ENCODE peak calls at places on chromosomes 13 and 19, in four cellular contexts. One of them, this sample, is unnamed.

GRCh38 chr19:6766357-6767080 is 716 bp downstream of the SH2D3A start:
- DNase-seq in adrenal gland: no peak
- DNase-seq in psoas muscle: no peak
- DNase-seq in CD4-positive, alpha-beta memory T cell: no peak
- DNase-seq in this sample: no peak

GRCh38 chr13:26855071-26855470 is 94.5 kb upstream of the GPR12 start:
- DNase-seq in CD4-positive, alpha-beta memory T cell: no peak
- DNase-seq in psoas muscle: no peak
- DNase-seq in adrenal gland: no peak
- DNase-seq in this sample: no peak

GRCh38 chr19:53076984-53077383 is 26.2 kb downstream of the ZNF160 start:
- DNase-seq in CD4-positive, alpha-beta memory T cell: no peak
- DNase-seq in psoas muscle: peak; percentile 33
- DNase-seq in adrenal gland: peak; percentile 87
- DNase-seq in this sample: no peak

GRCh38 chr19:51467864-51468544 is 9.8 kb upstream of the SIGLEC8 start:
- DNase-seq in adrenal gland: no peak
- DNase-seq in CD4-positive, alpha-beta memory T cell: no peak
- DNase-seq in psoas muscle: no peak
- DNase-seq in this sample: no peak

GRCh38 chr19:2333027-2333806 is 4.7 kb downstream of the SPPL2B start:
- DNase-seq in CD4-positive, alpha-beta memory T cell: peak; percentile 31
- DNase-seq in psoas muscle: no peak
- DNase-seq in adrenal gland: no peak
- DNase-seq in this sample: no peak

GRCh38 chr13:41751277-41751676 is 209.6 kb downstream of the VWA8 start:
- DNase-seq in adrenal gland: peak; percentile 72
- DNase-seq in psoas muscle: no peak
- DNase-seq in CD4-positive, alpha-beta memory T cell: no peak
- DNase-seq in this sample: no peak

GRCh38 chr13:21259571-21260455 is 83.4 kb downstream of the MRPL57 start:
- DNase-seq in CD4-positive, alpha-beta memory T cell: no peak
- DNase-seq in adrenal gland: no peak
- DNase-seq in psoas muscle: no peak
- DNase-seq in this sample: no peak

GRCh38 chr13:102376314-102376713 is 25.5 kb downstream of the FGF14 start:
- DNase-seq in adrenal gland: no peak
- DNase-seq in psoas muscle: no peak
- DNase-seq in CD4-positive, alpha-beta memory T cell: no peak
- DNase-seq in this sample: no peak

GRCh38 chr13:98489446-98490194 is 87.3 kb downstream of the STK24 start:
- DNase-seq in psoas muscle: no peak
- DNase-seq in adrenal gland: no peak
- DNase-seq in CD4-positive, alpha-beta memory T cell: no peak
- DNase-seq in this sample: no peak

GRCh38 chr19:5059191-5059579 is 90.3 kb downstream of the KDM4B start:
- DNase-seq in CD4-positive, alpha-beta memory T cell: no peak
- DNase-seq in psoas muscle: no peak
- DNase-seq in adrenal gland: no peak
- DNase-seq in this sample: no peak

GRCh38 chr19:4206818-4207484 is 22.4 kb upstream of the EBI3 start:
- DNase-seq in psoas muscle: no peak
- DNase-seq in adrenal gland: no peak
- DNase-seq in CD4-positive, alpha-beta memory T cell: no peak
- DNase-seq in this sample: no peak

GRCh38 chr19:39918183-39918651 is 16.2 kb downstream of the FCGBP start:
- DNase-seq in CD4-positive, alpha-beta memory T cell: no peak
- DNase-seq in psoas muscle: no peak
- DNase-seq in adrenal gland: no peak
- DNase-seq in this sample: no peak

GRCh38 chr13:101415358-101416174 is 742 bp downstream of the NALCN start:
- DNase-seq in adrenal gland: no peak
- DNase-seq in psoas muscle: peak; percentile 13
- DNase-seq in CD4-positive, alpha-beta memory T cell: no peak
- DNase-seq in this sample: no peak

GRCh38 chr19:10583021-10583776 is 3.9 kb downstream of the AP1M2 start:
- DNase-seq in adrenal gland: peak; percentile 72
- DNase-seq in psoas muscle: no peak
- DNase-seq in CD4-positive, alpha-beta memory T cell: no peak
- DNase-seq in this sample: no peak

GRCh38 chr13:32737679-32738078 is 151.4 kb downstream of the PDS5B start:
- DNase-seq in psoas muscle: no peak
- DNase-seq in adrenal gland: no peak
- DNase-seq in CD4-positive, alpha-beta memory T cell: no peak
- DNase-seq in this sample: no peak

GRCh38 chr13:54676526-54677113 is 1648.0 kb downstream of the OLFM4 start:
- DNase-seq in CD4-positive, alpha-beta memory T cell: no peak
- DNase-seq in psoas muscle: no peak
- DNase-seq in adrenal gland: no peak
- DNase-seq in this sample: no peak
- H3K9me3 ChIP-seq in CD4-positive, alpha-beta memory T cell: no peaks in the 10 kb centered on the region
- H3K9me3 ChIP-seq in psoas muscle: no peaks in the 10 kb centered on the region
- H3K9me3 ChIP-seq in adrenal gland: no peaks in the 10 kb centered on the region
- H3K9me3 ChIP-seq in this sample: no peaks in the 10 kb centered on the region

GRCh38 chr19:18996796-18997394 is 36.4 kb downstream of the SUGP2 start:
- DNase-seq in adrenal gland: no peak
- DNase-seq in CD4-positive, alpha-beta memory T cell: no peak
- DNase-seq in psoas muscle: no peak
- DNase-seq in this sample: no peak
- H3K27ac ChIP-seq in adrenal gland: no peak overlapping the region
- H3K27ac ChIP-seq in CD4-positive, alpha-beta memory T cell: no peak overlapping the region
- H3K27ac ChIP-seq in psoas muscle: no peak overlapping the region
- H3K27ac ChIP-seq in this sample: no peak overlapping the region

GRCh38 chr19:22427587-22428298 is 5.6 kb upstream of the ZNF98 start:
- DNase-seq in adrenal gland: no peak
- DNase-seq in CD4-positive, alpha-beta memory T cell: no peak
- DNase-seq in psoas muscle: no peak
- DNase-seq in this sample: no peak
- H3K9me3 ChIP-seq in adrenal gland: no peaks in the 10 kb centered on the region
- H3K9me3 ChIP-seq in CD4-positive, alpha-beta memory T cell: no peaks in the 10 kb centered on the region
- H3K9me3 ChIP-seq in psoas muscle: no peaks in the 10 kb centered on the region
- H3K9me3 ChIP-seq in this sample: no peaks in the 10 kb centered on the region

DNA sequence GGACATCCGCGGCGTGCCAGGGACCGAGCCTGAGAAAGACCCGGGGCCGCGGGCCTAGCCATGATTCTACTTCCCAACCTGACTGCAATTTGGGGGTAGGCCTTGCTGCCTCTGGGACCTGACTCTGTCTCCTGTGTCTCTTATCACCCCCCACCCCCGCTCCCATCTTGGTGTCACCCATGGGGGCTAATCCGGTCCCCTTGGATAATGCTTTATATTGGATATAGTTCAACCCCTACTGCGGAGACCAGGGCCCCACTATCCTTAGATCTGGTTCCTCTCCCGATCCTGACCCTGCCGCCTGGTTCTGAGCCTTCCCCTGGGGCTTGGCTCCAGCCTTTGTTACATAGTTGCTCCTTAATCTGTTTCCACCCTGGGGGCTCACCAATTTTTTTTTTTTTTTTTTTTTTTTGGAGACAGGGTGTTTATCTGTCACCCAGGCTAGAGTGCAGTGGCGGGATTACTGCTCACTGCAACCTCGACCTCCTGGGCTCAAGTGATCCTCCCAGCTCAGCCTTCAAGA is 1.3 kb downstream of the BLOC1S3 start:
- DNase-seq in adrenal gland: no peak
- DNase-seq in psoas muscle: no peak
- DNase-seq in CD4-positive, alpha-beta memory T cell: no peak
- DNase-seq in this sample: no peak
- H3K27ac ChIP-seq in adrenal gland: peak overlapping the region; percentile 83
- H3K27ac ChIP-seq in psoas muscle: peak overlapping the region; percentile 96
- H3K27ac ChIP-seq in CD4-positive, alpha-beta memory T cell: peak overlapping the region; percentile 74
- H3K27ac ChIP-seq in this sample: peak overlapping the region; percentile 89

GRCh38 chr19:9370747-9371619 is 8.2 kb downstream of the ZNF177 start:
- DNase-seq in CD4-positive, alpha-beta memory T cell: no peak
- DNase-seq in adrenal gland: no peak
- DNase-seq in psoas muscle: no peak
- DNase-seq in this sample: no peak
- H3K9me3 ChIP-seq in CD4-positive, alpha-beta memory T cell: no peaks in the 10 kb centered on the region
- H3K9me3 ChIP-seq in adrenal gland: peaks cover 29% of the 10 kb centered on the region
- H3K9me3 ChIP-seq in psoas muscle: peaks cover 90% of the 10 kb centered on the region
- H3K9me3 ChIP-seq in this sample: peaks cover 16% of the 10 kb centered on the region

DNA sequence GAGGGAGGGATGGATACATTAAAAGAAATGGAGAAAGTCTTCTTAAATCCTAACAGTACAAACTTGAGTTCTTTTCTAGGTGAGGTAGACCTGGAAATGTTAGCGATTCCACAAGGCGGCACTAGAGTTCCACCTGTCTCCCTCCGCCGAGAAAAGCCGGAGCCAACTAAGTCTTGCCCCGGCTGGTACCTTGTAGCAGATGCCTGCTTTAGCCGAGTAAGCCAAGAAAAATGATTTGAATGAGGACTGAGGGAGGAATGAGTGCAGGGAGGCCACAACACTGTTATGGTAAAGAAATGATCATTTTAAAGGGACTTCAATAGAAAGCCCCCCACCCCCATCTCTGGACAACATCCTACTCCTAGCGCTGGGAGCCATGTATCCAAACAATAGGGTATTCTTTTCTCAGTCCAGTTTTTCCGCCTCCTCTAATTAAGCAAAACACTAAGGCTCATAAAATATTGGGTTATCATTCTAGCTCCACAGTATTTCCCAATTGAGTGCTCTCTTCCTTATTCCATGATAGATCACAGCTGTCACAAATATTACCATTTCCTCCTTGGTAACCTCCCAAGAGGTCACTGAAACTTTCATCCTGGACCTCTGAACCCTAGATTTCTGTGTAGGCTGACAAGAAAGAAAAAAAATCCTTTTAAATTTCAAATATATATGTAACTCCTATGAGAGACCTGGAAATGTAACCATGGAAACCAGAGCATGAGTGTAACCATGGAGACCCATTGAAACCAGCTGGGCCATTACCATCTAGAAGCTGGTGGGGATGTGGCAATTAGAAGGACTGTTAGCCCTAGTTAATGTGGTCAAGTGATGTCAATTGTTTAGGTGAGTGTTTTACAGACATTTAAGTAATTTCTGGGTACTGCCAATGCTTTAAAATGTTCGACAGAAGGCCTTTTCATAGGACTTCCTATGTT is 58.3 kb downstream of the GPALPP1 start:
- DNase-seq in psoas muscle: peak; percentile 55
- DNase-seq in CD4-positive, alpha-beta memory T cell: peak; percentile 72
- DNase-seq in adrenal gland: peak; percentile 82
- DNase-seq in this sample: peak; percentile 82
- H3K27ac ChIP-seq in psoas muscle: no peak overlapping the region
- H3K27ac ChIP-seq in CD4-positive, alpha-beta memory T cell: no peak overlapping the region
- H3K27ac ChIP-seq in adrenal gland: peak overlapping the region; percentile 54
- H3K27ac ChIP-seq in this sample: no peak overlapping the region

GRCh38 chr13:45996631-45997030 is 55.9 kb downstream of the ZC3H13 start:
- DNase-seq in adrenal gland: no peak
- DNase-seq in CD4-positive, alpha-beta memory T cell: no peak
- DNase-seq in psoas muscle: no peak
- DNase-seq in this sample: no peak
- H3K9me3 ChIP-seq in adrenal gland: no peaks in the 10 kb centered on the region
- H3K9me3 ChIP-seq in CD4-positive, alpha-beta memory T cell: no peaks in the 10 kb centered on the region
- H3K9me3 ChIP-seq in psoas muscle: no peaks in the 10 kb centered on the region
- H3K9me3 ChIP-seq in this sample: no peaks in the 10 kb centered on the region

GRCh38 chr13:114033541-114034315 is 59.9 kb upstream of the C13orf46 start:
- DNase-seq in psoas muscle: no peak
- DNase-seq in CD4-positive, alpha-beta memory T cell: no peak
- DNase-seq in adrenal gland: no peak
- DNase-seq in this sample: no peak
- H3K27ac ChIP-seq in psoas muscle: no peak overlapping the region
- H3K27ac ChIP-seq in CD4-positive, alpha-beta memory T cell: no peak overlapping the region
- H3K27ac ChIP-seq in adrenal gland: no peak overlapping the region
- H3K27ac ChIP-seq in this sample: no peak overlapping the region

GRCh38 chr13:46484561-46484960 is 68.4 kb upstream of the LRCH1 start:
- DNase-seq in psoas muscle: no peak
- DNase-seq in CD4-positive, alpha-beta memory T cell: no peak
- DNase-seq in adrenal gland: no peak
- DNase-seq in this sample: no peak
- H3K9me3 ChIP-seq in psoas muscle: peaks cover 18% of the 10 kb centered on the region
- H3K9me3 ChIP-seq in CD4-positive, alpha-beta memory T cell: no peaks in the 10 kb centered on the region
- H3K9me3 ChIP-seq in adrenal gland: no peaks in the 10 kb centered on the region
- H3K9me3 ChIP-seq in this sample: peaks cover 20% of the 10 kb centered on the region

This sample was measured in CD8-positive, alpha-beta memory T cell.